ENCODE peak calls at places on chromosomes 16 and 17, in ten cellular contexts. Q is tibial nerve; G is neuronal stem cell; X is amniotic stem cell; E is heart left ventricle; R is stimulated activated naive B cell treated with anti-CD40 and anti-IgM and Interleukin-4, amounts not matched to agents 10 μg/mL and 1 μg/mL and 100 μg/mL, for 72 hours; O is T-cell; U is T-helper 1 cell; T is mucosa of gallbladder; L is AG04449. S is an unnamed sample.
A peak's percentile ranks its signal among the peaks of the same experiment; 100 is the strongest.

GRCh38 chr16:86549076-86549892 is 5.8 kb downstream of the MTHFSD start:
- DNase-seq in G (no peak), R (no peak), X (no peak), O (no peak), L (no peak), T (no peak), Q (no peak), U (no peak), E (no peak), S (no peak)

GRCh38 chr17:28491286-28491685 is 14.9 kb upstream of the FOXN1 start:
- DNase-seq in U (no peak), G (no peak), E (no peak), R (no peak), T (no peak), O (no peak), X (no peak), Q (no peak), L (no peak), S (no peak)

GRCh38 chr17:76998839-76999238 is 130.6 kb downstream of the MGAT5B start:
- DNase-seq in G (no peak), E (no peak), T (no peak), U (no peak), O (no peak), X (no peak), Q (no peak), R (no peak), L (no peak), S (no peak)

GRCh38 chr16:73170587-73170986 is 122.7 kb upstream of the ZFHX3 start:
- DNase-seq in X (no peak), O (no peak), E (no peak), R (no peak), L (no peak), G (no peak), U (no peak), T (no peak), Q (no peak), S (no peak)

GRCh38 chr17:38982858-38983746 is 15.9 kb upstream of the FBXO47 start:
- DNase-seq in R (peak; percentile 21), Q (no peak), L (no peak), X (peak; percentile 50), O (no peak), T (peak; percentile 44), U (peak; percentile 8), G (peak; percentile 54), E (no peak), S (peak; percentile 39)

GRCh38 chr17:61409301-61410099 is 9.9 kb downstream of the TBX2 start:
- DNase-seq in U (peak; percentile 31), Q (no peak), T (peak; percentile 62), R (no peak), X (no peak), G (no peak), O (no peak), E (no peak), L (no peak), S (peak; percentile 83)

GRCh38 chr16:2468142-2468724 is 2.9 kb upstream of the NTN3 start:
- DNase-seq in L (no peak), U (no peak), G (no peak), O (no peak), E (peak; percentile 58), Q (no peak), R (no peak), T (no peak), X (no peak), S (no peak)

GRCh38 chr16:25721439-25721838 is 29.7 kb downstream of the HS3ST4 start:
- DNase-seq in G (no peak), Q (no peak), R (no peak), L (no peak), T (no peak), O (no peak), U (no peak), X (no peak), E (no peak), S (no peak)

GRCh38 chr16:51151435-51151950 is 423 bp upstream of the SALL1 start:
- DNase-seq in U (no peak), E (no peak), Q (no peak), R (no peak), T (no peak), G (peak; percentile 92), L (no peak), O (no peak), X (peak; percentile 69), S (peak; percentile 72)

GRCh38 chr17:10032142-10032541 is 127.1 kb upstream of the RCVRN start:
- DNase-seq in Q (no peak), L (no peak), R (no peak), O (no peak), E (no peak), U (no peak), X (no peak), T (no peak), G (no peak), S (no peak)

GRCh38 chr17:5123343-5124124 is 7.7 kb downstream of the USP6 start:
- DNase-seq in Q (no peak), T (no peak), E (no peak), X (no peak), G (no peak), O (no peak), L (no peak), U (no peak), R (no peak), S (no peak)

GRCh38 chr17:17628388-17629008 is 37.0 kb upstream of the PEMT start:
- DNase-seq in T (no peak), E (no peak), G (no peak), L (no peak), Q (no peak), X (no peak), U (peak; percentile 8), R (peak; percentile 32), O (peak; percentile 11), S (no peak)